ENCODE peak calls at places on chromosomes 11 and 22, in ten cellular contexts. One of them, this sample, is unnamed.

GRCh38 chr11:77322926-77323590 is 21.6 kb upstream of the GDPD4 start:
- DNase-seq in psoas muscle: no peak
- DNase-seq in coronary artery: no peak
- DNase-seq in GM13977: no peak
- DNase-seq in ovary: no peak
- DNase-seq in hepatocyte: no peak
- DNase-seq in Calu3: no peak
- DNase-seq in H9: no peak
- DNase-seq in stomach: no peak
- DNase-seq in bronchial epithelial cell: no peak
- DNase-seq in this sample: no peak

GRCh38 chr11:33703771-33704170 is 3.1 kb upstream of the C11orf91 start:
- DNase-seq in ovary: no peak
- DNase-seq in H9: no peak
- DNase-seq in stomach: peak; percentile 49
- DNase-seq in psoas muscle: peak; percentile 37
- DNase-seq in coronary artery: no peak
- DNase-seq in GM13977: no peak
- DNase-seq in hepatocyte: no peak
- DNase-seq in bronchial epithelial cell: peak; percentile 75
- DNase-seq in Calu3: peak; percentile 75
- DNase-seq in this sample: no peak

GRCh38 chr11:783581-784015 is 6.3 kb downstream of the CEND1 start:
- DNase-seq in Calu3: no peak
- DNase-seq in hepatocyte: peak; percentile 93
- DNase-seq in bronchial epithelial cell: peak; percentile 77
- DNase-seq in H9: peak; percentile 99
- DNase-seq in coronary artery: no peak
- DNase-seq in ovary: peak; percentile 69
- DNase-seq in psoas muscle: peak; percentile 87
- DNase-seq in stomach: peak; percentile 89
- DNase-seq in GM13977: no peak
- DNase-seq in this sample: no peak

GRCh38 chr22:40279017-40279416 is 67.3 kb upstream of the ADSL start:
- DNase-seq in ovary: no peak
- DNase-seq in Calu3: no peak
- DNase-seq in hepatocyte: no peak
- DNase-seq in psoas muscle: no peak
- DNase-seq in stomach: no peak
- DNase-seq in H9: no peak
- DNase-seq in coronary artery: no peak
- DNase-seq in bronchial epithelial cell: no peak
- DNase-seq in GM13977: no peak
- DNase-seq in this sample: no peak

GRCh38 chr11:45092901-45093760 is 53.3 kb upstream of the PRDM11 start:
- DNase-seq in hepatocyte: no peak
- DNase-seq in H9: peak; percentile 18
- DNase-seq in psoas muscle: no peak
- DNase-seq in GM13977: no peak
- DNase-seq in Calu3: no peak
- DNase-seq in ovary: no peak
- DNase-seq in stomach: peak; percentile 23
- DNase-seq in coronary artery: peak; percentile 65
- DNase-seq in bronchial epithelial cell: peak; percentile 80
- DNase-seq in this sample: peak; percentile 39

GRCh38 chr11:106956887-106957505 is 61.3 kb downstream of the GUCY1A2 start:
- DNase-seq in coronary artery: no peak
- DNase-seq in ovary: no peak
- DNase-seq in psoas muscle: no peak
- DNase-seq in H9: peak; percentile 81
- DNase-seq in stomach: no peak
- DNase-seq in bronchial epithelial cell: no peak
- DNase-seq in Calu3: no peak
- DNase-seq in hepatocyte: no peak
- DNase-seq in GM13977: no peak
- DNase-seq in this sample: no peak

GRCh38 chr11:11998091-11998781 is 10.2 kb downstream of the DKK3 start:
- DNase-seq in H9: no peak
- DNase-seq in Calu3: peak; percentile 49
- DNase-seq in GM13977: no peak
- DNase-seq in stomach: no peak
- DNase-seq in psoas muscle: no peak
- DNase-seq in bronchial epithelial cell: peak; percentile 94
- DNase-seq in ovary: no peak
- DNase-seq in coronary artery: no peak
- DNase-seq in hepatocyte: no peak
- DNase-seq in this sample: peak; percentile 20

GRCh38 chr11:126265801-126266200 is 2.9 kb downstream of the SRPRA start:
- DNase-seq in ovary: no peak
- DNase-seq in hepatocyte: no peak
- DNase-seq in GM13977: no peak
- DNase-seq in stomach: no peak
- DNase-seq in coronary artery: no peak
- DNase-seq in psoas muscle: no peak
- DNase-seq in Calu3: no peak
- DNase-seq in H9: no peak
- DNase-seq in bronchial epithelial cell: no peak
- DNase-seq in this sample: no peak

GRCh38 chr11:100855466-100856067 is 168.5 kb downstream of the ARHGAP42 start:
- DNase-seq in Calu3: no peak
- DNase-seq in bronchial epithelial cell: peak; percentile 60
- DNase-seq in ovary: no peak
- DNase-seq in hepatocyte: peak; percentile 70
- DNase-seq in coronary artery: no peak
- DNase-seq in stomach: no peak
- DNase-seq in psoas muscle: no peak
- DNase-seq in GM13977: peak; percentile 10
- DNase-seq in H9: no peak
- DNase-seq in this sample: no peak

GRCh38 chr11:100857236-100858005 is 170.3 kb downstream of the ARHGAP42 start:
- DNase-seq in psoas muscle: no peak
- DNase-seq in hepatocyte: no peak
- DNase-seq in H9: no peak
- DNase-seq in stomach: no peak
- DNase-seq in bronchial epithelial cell: no peak
- DNase-seq in Calu3: no peak
- DNase-seq in ovary: no peak
- DNase-seq in coronary artery: no peak
- DNase-seq in GM13977: no peak
- DNase-seq in this sample: no peak

GRCh38 chr11:100861221-100861620 is 174.1 kb downstream of the ARHGAP42 start:
- DNase-seq in psoas muscle: no peak
- DNase-seq in coronary artery: no peak
- DNase-seq in H9: no peak
- DNase-seq in GM13977: no peak
- DNase-seq in bronchial epithelial cell: peak; percentile 64
- DNase-seq in stomach: peak; percentile 91
- DNase-seq in ovary: no peak
- DNase-seq in hepatocyte: peak; percentile 18
- DNase-seq in Calu3: peak; percentile 54
- DNase-seq in this sample: no peak

GRCh38 chr11:100863080-100863581 is 176.0 kb downstream of the ARHGAP42 start:
- DNase-seq in hepatocyte: peak; percentile 50
- DNase-seq in ovary: no peak
- DNase-seq in GM13977: no peak
- DNase-seq in psoas muscle: peak; percentile 15
- DNase-seq in stomach: peak; percentile 52
- DNase-seq in coronary artery: no peak
- DNase-seq in Calu3: no peak
- DNase-seq in H9: no peak
- DNase-seq in bronchial epithelial cell: peak; percentile 50
- DNase-seq in this sample: no peak

DNA sequence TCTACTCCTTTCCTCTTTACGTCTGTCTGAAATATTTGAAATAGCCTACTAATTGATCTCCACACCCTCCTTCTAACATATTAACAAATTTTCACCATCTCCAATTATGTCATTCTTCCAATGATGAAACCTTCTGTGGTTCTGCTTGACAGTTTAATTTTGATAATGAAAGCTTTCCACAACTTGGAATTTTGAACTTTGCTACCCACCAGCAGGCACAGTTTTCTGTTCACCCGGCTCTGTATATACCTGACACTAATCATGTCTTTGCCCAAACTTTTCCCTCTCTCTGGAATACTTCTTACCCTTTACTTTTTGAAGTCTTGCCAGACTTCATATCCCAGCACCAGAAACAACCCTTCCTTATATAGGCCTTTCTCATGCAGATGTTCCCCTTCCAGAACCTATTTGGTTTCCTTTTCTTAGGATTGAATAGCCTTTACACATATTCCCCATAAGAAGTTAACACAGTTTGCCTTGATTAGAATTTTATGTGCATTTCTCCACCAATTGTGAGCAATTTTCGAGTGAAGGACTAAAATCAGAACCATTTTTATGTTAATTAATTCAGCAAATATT is 173.3 kb downstream of the ARHGAP42 start:
- DNase-seq in hepatocyte: no peak
- DNase-seq in GM13977: no peak
- DNase-seq in ovary: no peak
- DNase-seq in Calu3: no peak
- DNase-seq in stomach: no peak
- DNase-seq in bronchial epithelial cell: no peak
- DNase-seq in coronary artery: no peak
- DNase-seq in psoas muscle: no peak
- DNase-seq in H9: no peak
- DNase-seq in this sample: no peak
- TF ChIP-seq CTCF in hepatocyte: no peak
- TF ChIP-seq CTCF in GM13977: no peak
- TF ChIP-seq CTCF in ovary: no peak
- TF ChIP-seq CTCF in Calu3: no peak
- TF ChIP-seq CTCF in stomach: no peak
- TF ChIP-seq CTCF in bronchial epithelial cell: no peak
- TF ChIP-seq CTCF in coronary artery: no peak
- TF ChIP-seq CTCF in psoas muscle: no peak
- TF ChIP-seq CTCF in H9: no peak
- TF ChIP-seq CTCF in this sample: no peak

DNA sequence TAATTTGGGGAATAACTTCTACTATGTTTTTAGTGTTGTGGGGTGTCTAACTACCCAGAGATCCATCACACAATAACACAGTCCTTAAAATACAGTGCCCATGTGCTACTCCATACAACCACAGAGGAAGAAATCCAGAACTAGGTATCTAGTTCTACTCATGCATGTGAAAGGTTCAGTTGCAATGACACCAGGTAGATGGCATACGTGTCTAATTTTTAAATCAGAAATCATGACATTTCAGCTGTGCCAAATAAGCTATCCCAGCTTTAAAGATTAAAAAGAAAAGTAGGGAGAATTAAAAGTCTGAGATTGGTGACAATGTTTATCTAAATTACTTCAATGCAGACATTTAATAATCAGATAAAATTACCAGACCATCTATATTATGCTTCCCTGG is 122.2 kb downstream of the CD44 start:
- DNase-seq in hepatocyte: no peak
- DNase-seq in H9: no peak
- DNase-seq in ovary: no peak
- DNase-seq in psoas muscle: no peak
- DNase-seq in GM13977: no peak
- DNase-seq in coronary artery: no peak
- DNase-seq in bronchial epithelial cell: no peak
- DNase-seq in Calu3: no peak
- DNase-seq in stomach: no peak
- DNase-seq in this sample: no peak
- TF ChIP-seq CTCF in hepatocyte: no peak
- TF ChIP-seq CTCF in H9: no peak
- TF ChIP-seq CTCF in ovary: no peak
- TF ChIP-seq CTCF in psoas muscle: no peak
- TF ChIP-seq CTCF in GM13977: no peak
- TF ChIP-seq CTCF in coronary artery: no peak
- TF ChIP-seq CTCF in bronchial epithelial cell: no peak
- TF ChIP-seq CTCF in Calu3: no peak
- TF ChIP-seq CTCF in stomach: no peak
- TF ChIP-seq CTCF in this sample: no peak

GRCh38 chr22:46966846-46967245 is 204.4 kb downstream of the TBC1D22A start:
- DNase-seq in H9: no peak
- DNase-seq in bronchial epithelial cell: no peak
- DNase-seq in GM13977: no peak
- DNase-seq in hepatocyte: no peak
- DNase-seq in Calu3: no peak
- DNase-seq in ovary: no peak
- DNase-seq in coronary artery: peak; percentile 52
- DNase-seq in psoas muscle: no peak
- DNase-seq in stomach: no peak
- DNase-seq in this sample: no peak

GRCh38 chr22:46963672-46964545 is 201.5 kb downstream of the TBC1D22A start:
- DNase-seq in stomach: peak; percentile 26
- DNase-seq in H9: no peak
- DNase-seq in psoas muscle: no peak
- DNase-seq in ovary: no peak
- DNase-seq in GM13977: no peak
- DNase-seq in hepatocyte: no peak
- DNase-seq in coronary artery: no peak
- DNase-seq in Calu3: no peak
- DNase-seq in bronchial epithelial cell: no peak
- DNase-seq in this sample: no peak

GRCh38 chr22:46965552-46966494 is 203.4 kb downstream of the TBC1D22A start:
- DNase-seq in ovary: no peak
- DNase-seq in hepatocyte: no peak
- DNase-seq in coronary artery: peak; percentile 65
- DNase-seq in GM13977: no peak
- DNase-seq in psoas muscle: no peak
- DNase-seq in bronchial epithelial cell: no peak
- DNase-seq in Calu3: no peak
- DNase-seq in H9: no peak
- DNase-seq in stomach: no peak
- DNase-seq in this sample: no peak

GRCh38 chr22:46966495-46966845 is 204.0 kb downstream of the TBC1D22A start:
- DNase-seq in psoas muscle: no peak
- DNase-seq in GM13977: no peak
- DNase-seq in ovary: no peak
- DNase-seq in hepatocyte: no peak
- DNase-seq in H9: no peak
- DNase-seq in coronary artery: no peak
- DNase-seq in Calu3: no peak
- DNase-seq in stomach: no peak
- DNase-seq in bronchial epithelial cell: no peak
- DNase-seq in this sample: no peak

GRCh38 chr22:46964773-46965550 is 202.5 kb downstream of the TBC1D22A start:
- DNase-seq in Calu3: no peak
- DNase-seq in coronary artery: no peak
- DNase-seq in psoas muscle: no peak
- DNase-seq in H9: no peak
- DNase-seq in hepatocyte: no peak
- DNase-seq in stomach: no peak
- DNase-seq in GM13977: no peak
- DNase-seq in ovary: no peak
- DNase-seq in bronchial epithelial cell: no peak
- DNase-seq in this sample: no peak
- TF ChIP-seq CTCF in Calu3: no peak
- TF ChIP-seq CTCF in coronary artery: no peak
- TF ChIP-seq CTCF in psoas muscle: no peak
- TF ChIP-seq CTCF in H9: peak; percentile 50
- TF ChIP-seq CTCF in hepatocyte: no peak
- TF ChIP-seq CTCF in stomach: no peak
- TF ChIP-seq CTCF in GM13977: no peak
- TF ChIP-seq CTCF in ovary: no peak
- TF ChIP-seq CTCF in bronchial epithelial cell: no peak
- TF ChIP-seq CTCF in this sample: no peak

GRCh38 chr11:25737071-25737675 is 594.8 kb upstream of the ANO3 start:
- DNase-seq in hepatocyte: no peak
- DNase-seq in GM13977: no peak
- DNase-seq in H9: no peak
- DNase-seq in ovary: no peak
- DNase-seq in coronary artery: no peak
- DNase-seq in Calu3: no peak
- DNase-seq in stomach: no peak
- DNase-seq in bronchial epithelial cell: no peak
- DNase-seq in psoas muscle: no peak
- DNase-seq in this sample: no peak

GRCh38 chr11:25734592-25735211 is 597.2 kb upstream of the ANO3 start:
- DNase-seq in psoas muscle: no peak
- DNase-seq in GM13977: no peak
- DNase-seq in H9: no peak
- DNase-seq in coronary artery: no peak
- DNase-seq in stomach: no peak
- DNase-seq in Calu3: peak; percentile 7
- DNase-seq in ovary: no peak
- DNase-seq in bronchial epithelial cell: peak; percentile 61
- DNase-seq in hepatocyte: peak; percentile 45
- DNase-seq in this sample: no peak

DNA sequence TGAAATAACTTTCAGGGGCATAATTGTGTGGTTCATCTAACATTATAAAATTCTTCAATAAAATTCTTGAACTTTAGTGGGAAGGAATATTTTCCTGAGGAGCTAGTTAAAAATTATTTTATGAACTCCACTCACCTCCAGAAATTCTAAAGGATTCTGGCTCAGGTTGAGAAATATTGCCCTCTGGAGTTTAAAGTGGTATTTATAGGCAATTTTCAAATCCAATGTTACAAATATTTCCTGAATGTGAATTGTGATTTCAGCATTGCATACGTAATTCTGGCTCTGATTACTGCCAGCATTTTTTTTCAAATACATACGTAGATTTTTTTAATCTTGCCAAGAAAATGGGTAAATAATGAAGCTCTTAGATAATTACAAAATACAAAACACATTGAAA is 598.2 kb upstream of the ANO3 start:
- DNase-seq in H9: no peak
- DNase-seq in Calu3: no peak
- DNase-seq in coronary artery: no peak
- DNase-seq in hepatocyte: no peak
- DNase-seq in ovary: no peak
- DNase-seq in psoas muscle: no peak
- DNase-seq in GM13977: no peak
- DNase-seq in stomach: no peak
- DNase-seq in bronchial epithelial cell: peak; percentile 21
- DNase-seq in this sample: no peak
- TF ChIP-seq CTCF in H9: peak; percentile 53
- TF ChIP-seq CTCF in Calu3: no peak
- TF ChIP-seq CTCF in coronary artery: no peak
- TF ChIP-seq CTCF in hepatocyte: peak; percentile 40
- TF ChIP-seq CTCF in ovary: no peak
- TF ChIP-seq CTCF in psoas muscle: no peak
- TF ChIP-seq CTCF in GM13977: no peak
- TF ChIP-seq CTCF in stomach: no peak
- TF ChIP-seq CTCF in bronchial epithelial cell: no peak
- TF ChIP-seq CTCF in this sample: peak; percentile 40

This sample was measured in type B pancreatic cell.